ENCODE peak calls at places on chromosomes 11 and 22, in five cellular contexts. M, Y, B, S and E are unnamed samples.

GRCh38 chr11:67356867-67357561 is 3.7 kb upstream of the POLD4 start:
- DNase-seq in M (peak; percentile 83), Y (peak; percentile 79), B (peak; percentile 59), S (peak; percentile 84), E (no peak)

GRCh38 chr11:78171951-78172350 is 16.5 kb downstream of the KCTD21 start:
- DNase-seq in M (no peak), Y (no peak), B (no peak), S (no peak), E (no peak)

GRCh38 chr22:36077261-36077660 is 48.6 kb upstream of the RBFOX2 start:
- DNase-seq in M (no peak), Y (no peak), B (no peak), S (no peak), E (no peak)

GRCh38 chr11:707817-708420 is 1.9 kb downstream of the EPS8L2 start:
- DNase-seq in M (no peak), Y (no peak), B (no peak), S (no peak), E (peak; percentile 50)

GRCh38 chr11:113473983-113474361 is 1.2 kb downstream of the DRD2 start:
- DNase-seq in M (no peak), Y (no peak), B (no peak), S (no peak), E (no peak)

GRCh38 chr22:23386822-23387580 is 193.1 kb downstream of the IGLL1 start:
- DNase-seq in M (peak; percentile 49), Y (no peak), B (no peak), S (no peak), E (no peak)

GRCh38 chr11:122817121-122817520 is 21.2 kb upstream of the CRTAM start:
- DNase-seq in M (no peak), Y (no peak), B (no peak), S (peak; percentile 38), E (no peak)

GRCh38 chr11:55714982-55715888 is 53.2 kb downstream of the OR4C6 start:
- DNase-seq in M (no peak), Y (no peak), B (no peak), S (no peak), E (no peak)

GRCh38 chr11:67372993-67373915 is at the start of gene CLCF1:
- DNase-seq in M (peak; percentile 87), Y (peak; percentile 73), B (peak; percentile 52), S (peak; percentile 79), E (peak; percentile 73)

GRCh38 chr11:104332110-104332509 is 168.2 kb upstream of the PDGFD start:
- DNase-seq in M (no peak), Y (no peak), B (no peak), S (no peak), E (no peak)

GRCh38 chr11:79896258-79896657 is 455.4 kb upstream of the TENM4 start:
- DNase-seq in M (no peak), Y (no peak), B (no peak), S (peak; percentile 14), E (no peak)

GRCh38 chr22:44483878-44484277 is 14.2 kb downstream of the RTL6 start:
- DNase-seq in M (no peak), Y (no peak), B (no peak), S (peak; percentile 11), E (no peak)

GRCh38 chr22:25125693-25126357 is 73.8 kb upstream of the CRYBB3 start:
- DNase-seq in M (no peak), Y (no peak), B (no peak), S (no peak), E (no peak)

GRCh38 chr11:68140496-68141246 is 19.5 kb upstream of the CHKA start:
- DNase-seq in M (no peak), Y (no peak), B (no peak), S (no peak), E (no peak)

GRCh38 chr11:126340960-126341709 is 14.4 kb upstream of the ST3GAL4 start:
- DNase-seq in M (no peak), Y (peak; percentile 34), B (no peak), S (no peak), E (no peak)

GRCh38 chr22:46815896-46816721 is 53.7 kb downstream of the TBC1D22A start:
- DNase-seq in M (no peak), Y (no peak), B (no peak), S (peak; percentile 60), E (peak; percentile 70)

GRCh38 chr11:82305123-82305522 is 428.5 kb downstream of the FAM181B start:
- DNase-seq in M (no peak), Y (no peak), B (no peak), S (no peak), E (no peak)

GRCh38 chr11:22666700-22667439 is 459 bp downstream of the GAS2 start:
- DNase-seq in M (no peak), Y (peak; percentile 81), B (no peak), S (peak; percentile 17), E (peak; percentile 82)

GRCh38 chr11:94544582-94544831 is 786 bp downstream of the FUT4 start:
- DNase-seq in M (no peak), Y (no peak), B (no peak), S (no peak), E (no peak)

GRCh38 chr11:118176400-118177134 is at the start of gene SCN2B:
- DNase-seq in M (no peak), Y (no peak), B (no peak), S (peak; percentile 55), E (no peak)

GRCh38 chr11:19352072-19352735 is 111.5 kb upstream of the E2F8 start:
- DNase-seq in M (no peak), Y (no peak), B (no peak), S (no peak), E (no peak)

GRCh38 chr22:36606114-36606513 is 77.1 kb upstream of the EIF3D start:
- DNase-seq in M (no peak), Y (no peak), B (no peak), S (no peak), E (no peak)

GRCh38 chr22:24450600-24450999 is 23.2 kb downstream of the ADORA2A start:
- DNase-seq in M (no peak), Y (no peak), B (no peak), S (no peak), E (no peak)

GRCh38 chr11:67060111-67060522 is 3.5 kb downstream of the RHOD start:
- DNase-seq in M (no peak), Y (no peak), B (no peak), S (no peak), E (no peak)

GRCh38 chr11:67303989-67304411 is 670 bp downstream of the SSH3 start:
- DNase-seq in M (peak; percentile 64), Y (peak; percentile 64), B (no peak), S (no peak), E (peak; percentile 56)

GRCh38 chr22:27798526-27799333 is 2.8 kb downstream of the MN1 start:
- DNase-seq in M (no peak), Y (no peak), B (no peak), S (no peak), E (no peak)

GRCh38 chr22:27796118-27796517 is 5.4 kb downstream of the MN1 start:
- DNase-seq in M (no peak), Y (no peak), B (no peak), S (no peak), E (no peak)

GRCh38 chr22:27797793-27798525 is 3.6 kb downstream of the MN1 start:
- DNase-seq in M (no peak), Y (peak; percentile 81), B (no peak), S (no peak), E (no peak)

GRCh38 chr22:27795053-27795452 is 6.5 kb downstream of the MN1 start:
- DNase-seq in M (no peak), Y (no peak), B (no peak), S (no peak), E (no peak)

GRCh38 chr22:27796829-27797792 is 4.4 kb downstream of the MN1 start:
- DNase-seq in M (no peak), Y (peak; percentile 73), B (no peak), S (no peak), E (no peak)
- H3K27ac ChIP-seq in M (peak overlapping the region; percentile 92), Y (peak overlapping the region; percentile 94), B (no peak overlapping the region), S (no peak overlapping the region), E (no peak overlapping the region)

GRCh38 chr11:76857776-76858461 is 2.8 kb upstream of the ACER3 start:
- DNase-seq in M (no peak), Y (no peak), B (no peak), S (no peak), E (no peak)

GRCh38 chr11:76856111-76856510 is 4.6 kb upstream of the ACER3 start:
- DNase-seq in M (no peak), Y (no peak), B (no peak), S (peak; percentile 46), E (no peak)

GRCh38 chr11:76854709-76855108 is 6.0 kb upstream of the ACER3 start:
- DNase-seq in M (no peak), Y (no peak), B (no peak), S (no peak), E (no peak)

GRCh38 chr11:76859708-76860233 is 947 bp upstream of the ACER3 start:
- DNase-seq in M (no peak), Y (peak; percentile 56), B (no peak), S (no peak), E (no peak)

GRCh38 chr11:76856571-76856970 is 4.1 kb upstream of the ACER3 start:
- DNase-seq in M (no peak), Y (no peak), B (no peak), S (no peak), E (no peak)
- H3K9me3 ChIP-seq in M (no peaks in the 10 kb centered on the region), Y (no peaks in the 10 kb centered on the region), B (no peaks in the 10 kb centered on the region), S (no peaks in the 10 kb centered on the region), E (no peaks in the 10 kb centered on the region)

GRCh38 chr11:2697871-2698270 is 1.9 kb downstream of the KCNQ1OT1 start:
- DNase-seq in M (no peak), Y (no peak), B (no peak), S (no peak), E (no peak)

GRCh38 chr11:2700415-2701211 is 819 bp upstream of the KCNQ1OT1 start:
- DNase-seq in M (peak; percentile 80), Y (peak; percentile 86), B (no peak), S (peak; percentile 28), E (peak; percentile 81)

GRCh38 chr11:2699185-2699530 is 636 bp downstream of the KCNQ1OT1 start:
- DNase-seq in M (no peak), Y (peak; percentile 67), B (no peak), S (no peak), E (peak; percentile 67)

GRCh38 chr11:2699531-2700414 is at the start of gene KCNQ1OT1:
- DNase-seq in M (peak; percentile 94), Y (peak; percentile 94), B (peak; percentile 83), S (peak; percentile 93), E (peak; percentile 90)

GRCh38 chr11:2698386-2699184 is 1.2 kb downstream of the KCNQ1OT1 start:
- DNase-seq in M (no peak), Y (peak; percentile 44), B (no peak), S (no peak), E (peak; percentile 39)
- H3K27ac ChIP-seq in M (no peak overlapping the region), Y (peak overlapping the region; percentile 94), B (no peak overlapping the region), S (peak overlapping the region; percentile 72), E (peak overlapping the region; percentile 15)

GRCh38 chr11:134504146-134504905 is 92.3 kb upstream of the B3GAT1 start:
- DNase-seq in M (peak; percentile 40), Y (no peak), B (no peak), S (no peak), E (peak; percentile 26)
- H3K9me3 ChIP-seq in M (no peaks in the 10 kb centered on the region), Y (no peaks in the 10 kb centered on the region), B (no peaks in the 10 kb centered on the region), S (no peaks in the 10 kb centered on the region), E (no peaks in the 10 kb centered on the region)

GRCh38 chr11:33721984-33722383 is 14.2 kb downstream of the CD59 start:
- DNase-seq in M (no peak), Y (peak; percentile 77), B (no peak), S (no peak), E (no peak)
- H3K27ac ChIP-seq in M (peak overlapping the region; percentile 84), Y (peak overlapping the region; percentile 96), B (no peak overlapping the region), S (peak overlapping the region; percentile 97), E (no peak overlapping the region)